ENCODE peak calls at places on chromosomes 3 and 15, in nine cellular contexts. J is A549; K is psoas muscle; Y is heart left ventricle; E is MCF 10A; X is glutamatergic neuron; F is body of pancreas; Q is RWPE1; D is CD4-positive, alpha-beta T cell. I is an unnamed sample.

GRCh38 chr3:123028233-123028828 is 768 bp upstream of the SEMA5B start:
- DNase-seq in D (no peak), Q (peak), F (peak), K (peak), E (peak), J (peak), Y (peak), X (no peak), I (peak)

GRCh38 chr15:51190424-51191068 is 95.8 kb upstream of the TNFAIP8L3 start:
- DNase-seq in D (no peak), K (peak), Q (no peak), Y (peak), X (no peak), E (no peak), J (no peak), F (no peak), I (no peak)

GRCh38 chr15:81327526-81327925 is 3.6 kb upstream of the STARD5 start:
- DNase-seq in F (no peak), D (no peak), X (no peak), Y (no peak), E (no peak), J (no peak), K (no peak), Q (no peak), I (peak)

GRCh38 chr15:83380682-83381081 is 66.5 kb upstream of the SH3GL3 start:
- DNase-seq in K (no peak), X (peak), J (peak), E (peak), Q (peak), F (peak), D (no peak), Y (peak), I (peak)

GRCh38 chr3:102302020-102302419 is 132.8 kb upstream of the ZPLD1 start:
- DNase-seq in K (no peak), E (no peak), F (no peak), Q (no peak), J (no peak), Y (no peak), X (no peak), D (no peak), I (no peak)

GRCh38 chr15:28952666-28953491 is 67.1 kb downstream of the APBA2 start:
- DNase-seq in Q (no peak), F (no peak), D (no peak), Y (no peak), E (no peak), J (no peak), K (no peak), X (no peak), I (no peak)

GRCh38 chr3:128321418-128321817 is 145.3 kb downstream of the DNAJB8 start:
- DNase-seq in X (no peak), Q (no peak), D (no peak), J (no peak), F (no peak), Y (no peak), E (no peak), K (no peak), I (no peak)

GRCh38 chr15:98025237-98025636 is 64.7 kb downstream of the ARRDC4 start:
- DNase-seq in F (no peak), Q (peak), D (no peak), K (no peak), X (no peak), J (no peak), E (peak), Y (no peak), I (peak)

GRCh38 chr3:131543714-131544113 is 40.9 kb upstream of the MRPL3 start:
- DNase-seq in Q (peak), J (no peak), K (peak), F (peak), D (no peak), X (no peak), E (peak), Y (peak), I (peak)

GRCh38 chr15:25903024-25903581 is 40.0 kb upstream of the ATP10A start:
- DNase-seq in D (no peak), E (no peak), K (peak), Q (no peak), J (no peak), X (no peak), F (no peak), Y (no peak), I (peak)

GRCh38 chr15:86139828-86140227 is 60.2 kb downstream of the AGBL1 start:
- DNase-seq in F (no peak), J (peak), X (peak), D (no peak), Q (no peak), Y (no peak), E (no peak), K (no peak), I (no peak)

GRCh38 chr3:10619989-10620832 is 114.8 kb upstream of the ATP2B2 start:
- DNase-seq in Q (no peak), Y (no peak), K (no peak), X (no peak), E (no peak), J (no peak), D (no peak), F (no peak), I (no peak)

GRCh38 chr3:163626753-163627152 is 1451.5 kb downstream of the SI start:
- DNase-seq in F (no peak), D (no peak), E (no peak), Q (no peak), X (no peak), K (no peak), J (no peak), Y (no peak), I (no peak)

GRCh38 chr15:34271493-34271892 is 46.7 kb downstream of the EMC4 start:
- DNase-seq in E (peak), Y (no peak), Q (peak), J (no peak), K (no peak), D (no peak), X (no peak), F (no peak), I (peak)

GRCh38 chr3:125079675-125080045 is 23.9 kb upstream of the HEG1 start:
- DNase-seq in J (peak), E (no peak), Q (no peak), Y (no peak), F (no peak), X (no peak), D (no peak), K (no peak), I (no peak)

GRCh38 chr15:36501063-36501678 is 78.3 kb upstream of the CDIN1 start:
- DNase-seq in F (peak), K (no peak), E (peak), Y (no peak), D (no peak), J (peak), X (no peak), Q (peak), I (peak)

GRCh38 chr3:50146316-50146901 is 8.7 kb upstream of the SEMA3F start:
- DNase-seq in K (no peak), D (no peak), Q (no peak), E (peak), X (no peak), F (no peak), J (no peak), Y (no peak), I (no peak)

GRCh38 chr3:11757441-11757875 is 89.2 kb downstream of the TAMM41 start:
- DNase-seq in Q (no peak), J (no peak), K (peak), F (no peak), E (peak), D (no peak), Y (no peak), X (peak), I (peak)

GRCh38 chr3:127694467-127695215 is 21.9 kb downstream of the ABTB1 start:
- DNase-seq in F (peak), X (peak), Q (peak), K (peak), J (peak), D (peak), E (peak), Y (peak), I (no peak)

GRCh38 chr3:150747909-150748568 is 14.9 kb downstream of the SIAH2 start:
- DNase-seq in Q (no peak), J (no peak), D (no peak), K (no peak), Y (no peak), X (no peak), E (no peak), F (no peak), I (no peak)

GRCh38 chr15:88020806-88021205 is 235.7 kb downstream of the NTRK3 start:
- DNase-seq in Q (no peak), K (no peak), F (no peak), J (no peak), Y (no peak), E (no peak), X (no peak), D (no peak), I (no peak)

GRCh38 chr3:138042043-138042442 is 32.1 kb downstream of the CLDN18 start:
- DNase-seq in X (no peak), J (no peak), K (no peak), F (no peak), D (no peak), E (peak), Q (peak), Y (no peak), I (peak)

GRCh38 chr15:67542192-67542461 is 376 bp upstream of the MAP2K5 start:
- DNase-seq in J (no peak), D (no peak), Y (no peak), Q (peak), F (peak), E (no peak), X (no peak), K (no peak), I (no peak)

GRCh38 chr15:41777421-41777973 is 3.2 kb downstream of the MAPKBP1 start:
- DNase-seq in E (no peak), Y (no peak), J (no peak), X (no peak), Q (no peak), F (no peak), K (no peak), D (no peak), I (no peak)

GRCh38 chr3:60912142-60912541 is 339.1 kb downstream of the FHIT start:
- DNase-seq in Y (no peak), D (no peak), Q (no peak), F (no peak), J (no peak), E (peak), X (no peak), K (no peak), I (no peak)

GRCh38 chr3:28215407-28215806 is 26.0 kb upstream of the CMC1 start:
- DNase-seq in K (no peak), D (no peak), F (no peak), E (no peak), Y (no peak), X (no peak), J (no peak), Q (no peak), I (no peak)

GRCh38 chr15:70833897-70834765 is 19.8 kb downstream of the LARP6 start:
- DNase-seq in K (no peak), X (no peak), Q (peak), Y (no peak), E (peak), D (no peak), F (no peak), J (peak), I (peak)

GRCh38 chr15:98951493-98952320 is 55.9 kb downstream of the PGPEP1L start:
- DNase-seq in E (no peak), F (peak), X (no peak), Q (no peak), Y (no peak), K (no peak), D (no peak), J (no peak), I (no peak)

GRCh38 chr3:102200560-102200959 is 234.3 kb upstream of the ZPLD1 start:
- DNase-seq in X (no peak), Y (no peak), K (no peak), E (no peak), J (no peak), Q (no peak), F (no peak), D (no peak), I (no peak)

GRCh38 chr3:123414958-123415792 is 33.7 kb downstream of the ADCY5 start:
- DNase-seq in D (no peak), J (no peak), X (no peak), E (no peak), Y (peak), K (no peak), Q (no peak), F (peak), I (no peak)

GRCh38 chr3:129277829-129278271 is 820 bp upstream of the HMCES start:
- DNase-seq in J (no peak), F (no peak), X (peak), D (no peak), K (no peak), E (no peak), Y (no peak), Q (no peak), I (no peak)

GRCh38 chr3:89957461-89957860 is 850.0 kb downstream of the EPHA3 start:
- DNase-seq in D (no peak), E (no peak), F (no peak), K (no peak), Q (no peak), J (no peak), X (no peak), Y (no peak), I (peak)

GRCh38 chr15:66780172-66780972 is 78.3 kb downstream of the SMAD6 start:
- DNase-seq in D (no peak), K (no peak), X (no peak), Q (peak), J (peak), E (peak), Y (peak), F (peak), I (peak)

GRCh38 chr3:156533205-156533604 is 21.7 kb downstream of the SSR3 start:
- DNase-seq in F (no peak), E (no peak), J (no peak), X (no peak), K (no peak), D (no peak), Y (peak), Q (no peak), I (no peak)

GRCh38 chr3:43919067-43919466 is 228.3 kb downstream of the ABHD5 start:
- DNase-seq in E (peak), F (no peak), Y (no peak), X (no peak), J (no peak), D (no peak), K (no peak), Q (peak), I (no peak)

GRCh38 chr15:36579792-36580431 is 486 bp downstream of the CDIN1 start:
- DNase-seq in Y (peak), Q (peak), J (no peak), K (no peak), F (peak), D (no peak), X (no peak), E (peak), I (no peak)

GRCh38 chr15:59300618-59301139 is 72.0 kb downstream of the MYO1E start:
- DNase-seq in Q (no peak), Y (peak), E (peak), K (peak), X (no peak), F (no peak), J (no peak), D (no peak), I (peak)

DNA sequence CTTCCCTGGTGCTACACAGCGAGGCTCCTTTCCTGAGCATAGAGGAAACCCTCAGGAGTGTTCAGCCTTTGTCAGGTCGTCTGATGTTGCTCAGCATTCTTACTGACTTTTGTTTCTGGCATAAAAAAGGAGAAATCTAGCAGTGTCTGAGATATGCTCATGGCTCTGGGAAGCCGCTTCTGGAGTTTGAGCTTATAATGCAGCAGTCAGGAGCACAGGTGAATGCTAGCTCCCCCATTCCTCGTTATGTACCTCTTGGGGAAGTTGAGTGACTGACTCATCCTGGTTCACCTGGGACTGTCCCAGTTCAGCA is 49.2 kb upstream of the MYZAP start:
- DNase-seq in Q (no peak), F (no peak), D (no peak), X (no peak), K (no peak), J (no peak), E (no peak), Y (no peak), I (no peak)
- TF ChIP-seq CTCF in Q (peak), F (no peak), D (no peak), X (no peak), K (no peak), J (peak), E (no peak), Y (peak), I (no peak)

DNA sequence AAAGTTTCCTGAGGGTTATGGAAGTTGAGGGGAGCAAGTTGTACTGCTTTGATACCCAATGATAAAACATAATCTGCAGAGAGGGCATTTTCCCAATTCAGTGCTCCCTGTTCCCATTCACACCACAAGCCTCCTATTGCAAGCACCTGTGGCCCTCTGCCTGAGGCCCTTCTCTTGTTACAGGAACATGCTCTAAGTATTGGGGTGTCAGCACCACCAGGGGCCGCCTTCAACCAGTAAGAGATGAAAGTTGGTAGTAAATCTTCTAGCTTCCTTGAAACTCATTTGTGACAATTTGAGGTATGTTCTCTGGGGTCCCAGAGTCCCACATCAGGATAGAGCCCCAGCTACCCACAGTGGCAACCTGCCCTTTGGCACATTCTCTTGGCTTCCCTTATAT is 265.4 kb upstream of the ARHGEF26 start:
- DNase-seq in J (no peak), E (peak), K (no peak), Y (no peak), F (no peak), D (no peak), X (no peak), Q (no peak), I (no peak)
- TF ChIP-seq CTCF in J (no peak), E (no peak), K (no peak), Y (no peak), F (no peak), D (no peak), X (no peak), Q (no peak), I (no peak)

DNA sequence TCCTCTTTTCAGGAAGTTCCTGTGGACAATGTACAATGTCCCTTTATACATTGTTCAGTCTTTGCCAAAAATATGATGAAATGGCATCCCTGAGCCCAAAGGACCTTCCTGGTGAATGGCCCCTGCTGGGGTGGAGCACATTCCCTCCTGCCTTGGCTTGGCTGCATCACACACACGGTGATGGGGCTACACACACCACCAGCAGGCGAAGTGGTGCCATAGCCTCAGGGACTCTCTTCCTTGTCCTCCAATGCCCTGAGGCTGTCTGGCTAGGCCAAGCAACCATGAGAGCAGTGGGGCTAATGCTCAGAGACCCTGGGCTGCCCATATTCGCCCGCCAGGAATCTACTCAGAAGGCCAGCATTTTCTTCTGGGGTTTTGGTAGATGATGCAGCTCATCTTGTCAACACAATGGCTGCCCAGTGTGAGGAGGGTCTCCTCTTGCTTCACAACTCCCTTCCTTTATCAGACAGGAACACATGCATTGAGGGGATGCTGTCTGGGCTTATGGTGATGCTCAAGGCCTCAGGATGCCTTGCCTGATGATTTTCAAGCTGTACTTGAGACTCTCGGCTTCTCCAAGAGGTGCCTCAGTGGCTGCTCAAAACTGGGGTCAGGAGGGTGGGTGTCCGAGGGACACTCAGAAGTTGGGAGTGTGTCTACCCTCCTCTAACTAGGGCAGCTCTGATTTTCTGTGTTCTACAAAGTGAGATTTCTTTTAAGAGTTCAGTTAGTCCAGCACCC is 40.9 kb upstream of the EPHB1 start:
- DNase-seq in D (no peak), K (no peak), F (no peak), Y (peak), X (no peak), Q (no peak), E (no peak), J (no peak), I (peak)
- TF ChIP-seq CTCF in D (no peak), K (peak), F (no peak), Y (peak), X (no peak), Q (no peak), E (no peak), J (no peak), I (no peak)

DNA sequence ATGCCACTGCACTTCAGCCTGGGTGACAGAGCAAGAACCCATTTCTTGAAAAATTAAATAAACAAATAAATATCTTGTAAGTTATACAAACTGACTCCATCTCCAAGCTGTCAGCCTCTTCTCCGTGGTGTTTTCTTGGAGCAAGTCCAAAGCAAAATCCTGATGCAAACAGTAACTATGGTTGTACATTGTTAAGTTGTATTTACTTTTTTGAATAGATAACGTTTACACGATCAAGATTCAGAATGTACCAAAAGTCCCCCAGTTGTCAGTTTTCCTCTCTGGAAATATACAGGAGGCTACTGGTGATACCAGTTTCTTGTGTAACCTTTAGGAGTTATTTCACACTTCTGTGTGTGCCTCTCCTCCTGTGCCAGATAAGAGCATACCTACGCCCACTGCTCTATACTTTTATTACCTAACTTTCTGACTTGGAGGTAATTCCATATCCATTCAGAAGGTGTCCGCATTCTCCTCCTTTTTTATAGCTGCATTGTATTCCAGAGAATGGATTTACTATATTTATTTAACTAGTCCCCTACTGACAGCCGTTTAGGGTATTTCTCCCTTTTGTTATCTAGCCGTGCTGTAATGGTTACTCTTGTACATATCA is 14.2 kb downstream of the CMTM7 start:
- DNase-seq in D (no peak), E (no peak), K (no peak), J (no peak), Y (no peak), X (no peak), Q (no peak), F (no peak), I (peak)
- TF ChIP-seq CTCF in D (no peak), E (no peak), K (no peak), J (no peak), Y (no peak), X (no peak), Q (no peak), F (no peak), I (no peak)

DNA sequence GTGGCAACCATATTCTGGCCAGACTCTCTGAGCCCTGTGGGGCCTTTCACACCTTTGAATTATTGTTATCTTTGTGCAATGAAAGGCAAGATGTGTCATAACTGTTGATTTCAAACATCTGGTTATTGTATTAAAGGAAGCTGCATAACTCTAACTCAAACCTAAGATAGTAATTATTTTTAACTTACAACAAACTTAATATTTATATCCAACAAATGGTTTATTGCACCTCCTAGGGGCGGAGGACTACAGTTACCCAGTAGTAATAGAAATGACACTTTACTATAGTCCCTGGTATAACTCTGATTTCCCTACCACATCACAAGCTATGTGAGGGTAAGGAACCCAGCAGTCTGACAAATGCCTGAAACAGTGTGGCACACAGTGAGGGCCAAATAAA is 363.9 kb upstream of the SUCLG2 start:
- DNase-seq in J (no peak), K (no peak), E (no peak), D (no peak), F (no peak), Y (no peak), Q (no peak), X (no peak), I (no peak)
- TF ChIP-seq CTCF in J (no peak), K (no peak), E (no peak), D (no peak), F (no peak), Y (no peak), Q (no peak), X (no peak), I (no peak)